ENCODE peak calls at places on chromosome 10, in seven cellular contexts. One of them, this sample, is unnamed.

GRCh38 chr10:30784896-30785605 is 155.5 kb upstream of the LYZL2 start:
- DNase-seq in GM12891: peak
- DNase-seq in K562: no peak
- DNase-seq in transverse colon: peak
- DNase-seq in GM12892: no peak
- DNase-seq in vagina: no peak
- DNase-seq in sigmoid colon: peak
- DNase-seq in this sample: peak

GRCh38 chr10:32031920-32032319 is 24.3 kb downstream of the KIF5B start:
- DNase-seq in GM12891: no peak
- DNase-seq in K562: no peak
- DNase-seq in transverse colon: no peak
- DNase-seq in GM12892: no peak
- DNase-seq in vagina: no peak
- DNase-seq in sigmoid colon: no peak
- DNase-seq in this sample: no peak

GRCh38 chr10:129101232-129101980 is 365.6 kb upstream of the MGMT start:
- DNase-seq in GM12891: no peak
- DNase-seq in K562: no peak
- DNase-seq in transverse colon: no peak
- DNase-seq in GM12892: no peak
- DNase-seq in vagina: no peak
- DNase-seq in sigmoid colon: no peak
- DNase-seq in this sample: no peak

GRCh38 chr10:102230861-102231356 is 4.8 kb downstream of the ELOVL3 start:
- DNase-seq in GM12891: peak
- DNase-seq in K562: peak
- DNase-seq in transverse colon: peak
- DNase-seq in GM12892: peak
- DNase-seq in vagina: no peak
- DNase-seq in sigmoid colon: no peak
- DNase-seq in this sample: peak

GRCh38 chr10:81978238-81978637 is 103.2 kb downstream of the NRG3 start:
- DNase-seq in GM12891: no peak
- DNase-seq in K562: peak
- DNase-seq in transverse colon: no peak
- DNase-seq in GM12892: no peak
- DNase-seq in vagina: no peak
- DNase-seq in sigmoid colon: no peak
- DNase-seq in this sample: no peak

GRCh38 chr10:48514916-48515315 is 90.0 kb downstream of the ARHGAP22 start:
- DNase-seq in GM12891: no peak
- DNase-seq in K562: no peak
- DNase-seq in transverse colon: no peak
- DNase-seq in GM12892: no peak
- DNase-seq in vagina: no peak
- DNase-seq in sigmoid colon: no peak
- DNase-seq in this sample: no peak

GRCh38 chr10:8255301-8255700 is 200.8 kb downstream of the GATA3 start:
- DNase-seq in GM12891: no peak
- DNase-seq in K562: no peak
- DNase-seq in transverse colon: no peak
- DNase-seq in GM12892: no peak
- DNase-seq in vagina: no peak
- DNase-seq in sigmoid colon: no peak
- DNase-seq in this sample: no peak

GRCh38 chr10:112562803-112563663 is 116.0 kb downstream of the VTI1A start:
- DNase-seq in GM12891: no peak
- DNase-seq in K562: no peak
- DNase-seq in transverse colon: no peak
- DNase-seq in GM12892: no peak
- DNase-seq in vagina: no peak
- DNase-seq in sigmoid colon: no peak
- DNase-seq in this sample: no peak

GRCh38 chr10:75408911-75409885 is 7.6 kb upstream of the ZNF503 start:
- DNase-seq in GM12891: peak
- DNase-seq in K562: peak
- DNase-seq in transverse colon: peak
- DNase-seq in GM12892: peak
- DNase-seq in vagina: no peak
- DNase-seq in sigmoid colon: peak
- DNase-seq in this sample: peak

GRCh38 chr10:77421576-77421975 is 216.0 kb downstream of the KCNMA1 start:
- DNase-seq in GM12891: no peak
- DNase-seq in K562: no peak
- DNase-seq in transverse colon: no peak
- DNase-seq in GM12892: no peak
- DNase-seq in vagina: no peak
- DNase-seq in sigmoid colon: no peak
- DNase-seq in this sample: no peak

GRCh38 chr10:9878429-9878828 is 1139.2 kb upstream of the CELF2 start:
- DNase-seq in GM12891: no peak
- DNase-seq in K562: no peak
- DNase-seq in transverse colon: no peak
- DNase-seq in GM12892: no peak
- DNase-seq in vagina: no peak
- DNase-seq in sigmoid colon: no peak
- DNase-seq in this sample: no peak

GRCh38 chr10:26334932-26335573 is 103.1 kb upstream of the APBB1IP start:
- DNase-seq in GM12891: peak
- DNase-seq in K562: peak
- DNase-seq in transverse colon: peak
- DNase-seq in GM12892: peak
- DNase-seq in vagina: no peak
- DNase-seq in sigmoid colon: peak
- DNase-seq in this sample: peak

DNA sequence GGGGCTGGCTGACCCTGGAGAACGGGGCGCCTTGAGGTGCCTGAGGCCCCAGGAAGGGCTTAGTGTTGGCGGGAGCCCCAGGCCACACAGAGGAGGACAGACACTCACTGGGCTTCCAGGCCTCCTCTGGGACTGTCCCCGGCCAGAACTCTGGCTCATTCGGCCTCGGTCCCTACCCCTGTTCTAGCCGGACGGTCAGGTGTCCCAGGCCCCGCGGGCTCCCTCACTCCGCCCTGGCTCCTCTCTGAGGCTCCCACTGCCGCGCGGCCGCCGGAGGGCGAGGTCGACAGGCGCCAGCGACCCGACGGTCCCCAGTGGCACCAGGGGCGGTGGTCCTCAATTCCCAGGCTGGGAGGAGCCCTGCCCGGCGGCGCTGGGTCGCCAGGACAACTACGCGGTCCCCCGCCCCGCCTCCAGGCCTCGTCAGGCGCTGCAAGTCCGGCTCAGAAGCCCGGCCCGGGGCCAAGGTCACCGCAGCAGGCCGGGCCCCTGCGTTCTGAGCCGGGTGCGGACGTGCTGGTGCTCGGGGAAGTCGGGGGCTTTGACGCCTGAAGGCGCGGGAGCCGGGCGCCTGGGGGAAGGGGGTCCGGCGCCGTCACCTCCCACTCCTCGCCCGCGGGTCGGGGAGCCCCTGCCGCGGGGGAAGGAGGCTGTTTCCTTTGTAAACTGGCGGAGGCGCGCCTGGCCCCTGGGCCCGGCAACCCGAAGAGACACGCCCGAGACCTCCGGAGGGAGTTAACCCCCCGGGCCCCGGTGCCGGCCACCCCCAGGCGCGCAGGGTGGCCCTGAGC is 1.1 kb upstream of the PWWP2B start:
- DNase-seq in GM12891: no peak
- DNase-seq in K562: peak
- DNase-seq in transverse colon: peak
- DNase-seq in GM12892: no peak
- DNase-seq in vagina: no peak
- DNase-seq in sigmoid colon: peak
- DNase-seq in this sample: peak
- TF ChIP-seq POLR2A in GM12891: no peak
- TF ChIP-seq POLR2A in K562: no peak
- TF ChIP-seq POLR2A in transverse colon: peak
- TF ChIP-seq POLR2A in GM12892: no peak
- TF ChIP-seq POLR2A in vagina: no peak
- TF ChIP-seq POLR2A in sigmoid colon: peak
- TF ChIP-seq POLR2A in this sample: no peak

GRCh38 chr10:43304687-43305333 is 37.9 kb upstream of the RASGEF1A start:
- DNase-seq in GM12891: no peak
- DNase-seq in K562: peak
- DNase-seq in transverse colon: peak
- DNase-seq in GM12892: no peak
- DNase-seq in vagina: no peak
- DNase-seq in sigmoid colon: peak
- DNase-seq in this sample: peak
- TF ChIP-seq POLR2AphosphoS5 in GM12891: no peak
- TF ChIP-seq POLR2AphosphoS5 in K562: no peak
- TF ChIP-seq POLR2AphosphoS5 in transverse colon: no peak
- TF ChIP-seq POLR2AphosphoS5 in GM12892: no peak
- TF ChIP-seq POLR2AphosphoS5 in vagina: no peak
- TF ChIP-seq POLR2AphosphoS5 in sigmoid colon: no peak
- TF ChIP-seq POLR2AphosphoS5 in this sample: no peak

GRCh38 chr10:69653561-69653960 is 23.5 kb downstream of the FAM241B start:
- DNase-seq in GM12891: no peak
- DNase-seq in K562: no peak
- DNase-seq in transverse colon: no peak
- DNase-seq in GM12892: no peak
- DNase-seq in vagina: no peak
- DNase-seq in sigmoid colon: no peak
- DNase-seq in this sample: no peak
- TF ChIP-seq POLR2A in GM12891: no peak
- TF ChIP-seq POLR2A in K562: no peak
- TF ChIP-seq POLR2A in transverse colon: no peak
- TF ChIP-seq POLR2A in GM12892: no peak
- TF ChIP-seq POLR2A in vagina: no peak
- TF ChIP-seq POLR2A in sigmoid colon: no peak
- TF ChIP-seq POLR2A in this sample: no peak

DNA sequence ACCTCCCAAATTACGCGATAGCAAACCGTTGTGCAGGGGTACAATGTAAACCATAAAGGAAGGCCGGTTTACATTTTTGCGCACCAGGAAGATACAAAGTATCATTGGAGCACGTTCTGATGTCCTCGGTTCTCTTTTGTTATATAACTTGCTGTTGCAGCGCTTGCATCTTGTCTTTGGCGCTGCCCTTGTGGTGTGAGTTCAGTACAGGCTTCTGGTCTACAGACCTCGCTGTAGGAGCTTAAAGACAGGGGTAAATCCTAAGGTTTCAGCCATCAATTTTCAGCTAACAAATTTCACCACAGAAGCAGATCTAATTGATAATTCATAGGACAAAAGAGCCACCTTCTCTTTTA is 1.5 kb upstream of the MKX start:
- DNase-seq in GM12891: no peak
- DNase-seq in K562: no peak
- DNase-seq in transverse colon: no peak
- DNase-seq in GM12892: no peak
- DNase-seq in vagina: no peak
- DNase-seq in sigmoid colon: no peak
- DNase-seq in this sample: no peak
- TF ChIP-seq POLR2AphosphoS5 in GM12891: no peak
- TF ChIP-seq POLR2AphosphoS5 in K562: no peak
- TF ChIP-seq POLR2AphosphoS5 in transverse colon: no peak
- TF ChIP-seq POLR2AphosphoS5 in GM12892: no peak
- TF ChIP-seq POLR2AphosphoS5 in vagina: no peak
- TF ChIP-seq POLR2AphosphoS5 in sigmoid colon: no peak
- TF ChIP-seq POLR2AphosphoS5 in this sample: no peak

GRCh38 chr10:688621-689426 is 644 bp downstream of the DIP2C start:
- DNase-seq in GM12891: no peak
- DNase-seq in K562: no peak
- DNase-seq in transverse colon: peak
- DNase-seq in GM12892: no peak
- DNase-seq in vagina: no peak
- DNase-seq in sigmoid colon: no peak
- DNase-seq in this sample: peak
- TF ChIP-seq POLR2A in GM12891: no peak
- TF ChIP-seq POLR2A in K562: no peak
- TF ChIP-seq POLR2A in transverse colon: no peak
- TF ChIP-seq POLR2A in GM12892: no peak
- TF ChIP-seq POLR2A in vagina: no peak
- TF ChIP-seq POLR2A in sigmoid colon: no peak
- TF ChIP-seq POLR2A in this sample: no peak

GRCh38 chr10:11673346-11674330 is 62.2 kb upstream of the USP6NL start:
- DNase-seq in GM12891: no peak
- DNase-seq in K562: no peak
- DNase-seq in transverse colon: no peak
- DNase-seq in GM12892: no peak
- DNase-seq in vagina: no peak
- DNase-seq in sigmoid colon: no peak
- DNase-seq in this sample: no peak
- TF ChIP-seq POLR2AphosphoS5 in GM12891: no peak
- TF ChIP-seq POLR2AphosphoS5 in K562: no peak
- TF ChIP-seq POLR2AphosphoS5 in transverse colon: no peak
- TF ChIP-seq POLR2AphosphoS5 in GM12892: no peak
- TF ChIP-seq POLR2AphosphoS5 in vagina: no peak
- TF ChIP-seq POLR2AphosphoS5 in sigmoid colon: no peak
- TF ChIP-seq POLR2AphosphoS5 in this sample: no peak

GRCh38 chr10:79149662-79150443 is 81.1 kb downstream of the ZMIZ1 start:
- DNase-seq in GM12891: peak
- DNase-seq in K562: peak
- DNase-seq in transverse colon: peak
- DNase-seq in GM12892: peak
- DNase-seq in vagina: no peak
- DNase-seq in sigmoid colon: peak
- DNase-seq in this sample: peak
- TF ChIP-seq POLR2A in GM12891: no peak
- TF ChIP-seq POLR2A in K562: peak
- TF ChIP-seq POLR2A in transverse colon: peak
- TF ChIP-seq POLR2A in GM12892: no peak
- TF ChIP-seq POLR2A in vagina: no peak
- TF ChIP-seq POLR2A in sigmoid colon: no peak
- TF ChIP-seq POLR2A in this sample: no peak